ENCODE peak calls at places on chromosome 11, in six cellular contexts. C is PC-3, H is tibial artery, Z is A549, X is thoracic aorta, N is pancreas. J is an unnamed sample.

GRCh38 chr11:103988595-103988969 is 47.9 kb upstream of the DDI1 start:
- DNase-seq in N (no peak), C (peak; percentile 82), Z (no peak), H (no peak), X (no peak), J (no peak)

GRCh38 chr11:74299000-74299399 is 12.4 kb downstream of the P4HA3 start:
- DNase-seq in Z (no peak), H (no peak), X (no peak), N (no peak), C (no peak), J (no peak)

GRCh38 chr11:24560324-24560723 is 63.5 kb downstream of the LUZP2 start:
- DNase-seq in C (peak; percentile 11), X (no peak), N (no peak), H (no peak), Z (no peak), J (no peak)

GRCh38 chr11:81673001-81673400 is 1060.7 kb downstream of the FAM181B start:
- DNase-seq in C (no peak), Z (no peak), N (no peak), H (no peak), X (no peak), J (no peak)

GRCh38 chr11:121141051-121141450 is 40.0 kb downstream of the TECTA start:
- DNase-seq in X (no peak), N (no peak), H (no peak), C (peak; percentile 64), Z (no peak), J (no peak)

GRCh38 chr11:70490208-70490607 is 91.9 kb downstream of the CTTN start:
- DNase-seq in H (no peak), N (no peak), Z (no peak), X (no peak), C (no peak), J (no peak)

GRCh38 chr11:8262552-8263108 is 1.0 kb downstream of the LMO1 start:
- DNase-seq in X (no peak), N (peak; percentile 26), C (peak; percentile 32), H (peak; percentile 67), Z (no peak), J (no peak)

GRCh38 chr11:70532728-70533127 is 134.4 kb downstream of the CTTN start:
- DNase-seq in Z (no peak), X (no peak), C (no peak), N (no peak), H (peak; percentile 25), J (no peak)

GRCh38 chr11:92136792-92137191 is 87.8 kb upstream of the FAT3 start:
- DNase-seq in C (peak; percentile 51), X (no peak), Z (peak; percentile 48), N (no peak), H (no peak), J (no peak)

GRCh38 chr11:127454856-127455255 is 454.3 kb upstream of the KIRREL3 start:
- DNase-seq in C (no peak), X (no peak), H (no peak), Z (no peak), N (no peak), J (no peak)

GRCh38 chr11:118176400-118177134 is at the start of gene SCN2B:
- DNase-seq in N (no peak), X (no peak), Z (no peak), H (no peak), C (no peak), J (no peak)

GRCh38 chr11:118889796-118890195 is 6.1 kb downstream of the CXCR5 start:
- DNase-seq in H (peak; percentile 97), C (no peak), X (peak; percentile 81), N (peak; percentile 80), Z (no peak), J (no peak)

GRCh38 chr11:17907046-17907445 is 105.8 kb downstream of the SERGEF start:
- DNase-seq in Z (no peak), X (no peak), H (no peak), C (no peak), N (no peak), J (no peak)

GRCh38 chr11:17905477-17905876 is 107.4 kb downstream of the SERGEF start:
- DNase-seq in C (no peak), H (no peak), Z (no peak), N (no peak), X (no peak), J (no peak)

DNA sequence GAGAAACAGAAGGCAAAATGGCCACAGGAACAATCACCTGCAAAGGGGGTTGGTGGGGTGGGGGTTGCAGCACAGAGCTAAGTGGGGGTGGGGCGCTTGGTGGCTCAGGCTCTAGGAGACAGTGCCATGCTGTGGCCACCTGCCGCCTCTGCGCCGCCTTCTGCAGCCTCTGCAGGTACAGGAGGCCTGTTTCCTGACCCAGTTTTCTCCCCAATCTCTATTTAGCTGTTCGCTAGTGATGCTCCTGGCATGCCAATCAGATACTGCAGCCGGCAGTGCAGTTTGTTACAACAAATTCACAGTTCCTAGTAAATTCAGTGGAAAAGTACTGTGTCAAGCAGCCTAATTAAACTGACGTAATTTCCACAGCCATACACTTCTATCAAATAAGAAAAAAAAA is 106.4 kb downstream of the SERGEF start:
- DNase-seq in N (no peak), C (peak; percentile 28), H (no peak), X (no peak), Z (peak; percentile 20), J (no peak)
- TF ChIP-seq CTCF in N (no peak), C (peak; percentile 41), H (no peak), X (no peak), Z (no peak), J (no peak)

GRCh38 chr11:2643746-2644145 is 56.0 kb downstream of the KCNQ1OT1 start:
- DNase-seq in X (no peak), C (no peak), Z (no peak), H (no peak), N (no peak), J (no peak)

GRCh38 chr11:2644844-2645778 is 54.7 kb downstream of the KCNQ1OT1 start:
- DNase-seq in H (no peak), C (no peak), X (no peak), Z (no peak), N (no peak), J (no peak)

GRCh38 chr11:2647167-2647566 is 52.6 kb downstream of the KCNQ1OT1 start:
- DNase-seq in Z (no peak), H (no peak), X (no peak), N (no peak), C (no peak), J (no peak)

GRCh38 chr11:2647953-2648352 is 51.8 kb downstream of the KCNQ1OT1 start:
- DNase-seq in N (no peak), H (no peak), X (no peak), Z (no peak), C (no peak), J (no peak)

GRCh38 chr11:2645779-2646118 is 54.0 kb downstream of the KCNQ1OT1 start:
- DNase-seq in C (no peak), N (no peak), Z (no peak), H (no peak), X (no peak), J (no peak)
- H3K9me3 ChIP-seq in C (peaks cover 36% of the 10 kb centered on the region), N (no peaks in the 10 kb centered on the region), Z (peaks cover 98% of the 10 kb centered on the region), H (peaks cover 79% of the 10 kb centered on the region), X (peaks cover 76% of the 10 kb centered on the region), J (peaks cover 17% of the 10 kb centered on the region)

GRCh38 chr11:102799656-102800339 is 1.8 kb upstream of the MMP1 start:
- DNase-seq in H (no peak), C (no peak), Z (no peak), N (no peak), X (no peak), J (no peak)
- TF ChIP-seq CTCF in H (no peak), C (no peak), Z (no peak), N (no peak), X (no peak), J (no peak)

GRCh38 chr11:98307827-98308491 is 712.8 kb upstream of the CNTN5 start:
- DNase-seq in Z (no peak), X (no peak), H (no peak), N (no peak), C (no peak), J (no peak)
- H3K9me3 ChIP-seq in Z (no peaks in the 10 kb centered on the region), X (no peaks in the 10 kb centered on the region), H (no peaks in the 10 kb centered on the region), N (no peaks in the 10 kb centered on the region), C (no peaks in the 10 kb centered on the region), J (no peaks in the 10 kb centered on the region)

GRCh38 chr11:3037041-3037944 is 19.9 kb downstream of the CARS1 start:
- DNase-seq in N (peak; percentile 56), Z (peak; percentile 75), C (peak; percentile 77), H (peak; percentile 86), X (peak; percentile 58), J (peak; percentile 18)
- TF ChIP-seq CTCF in N (peak; percentile 72), Z (peak; percentile 87), C (peak; percentile 91), H (peak; percentile 70), X (peak; percentile 82), J (peak; percentile 30)